ENCODE peak calls at places on chromosomes 13 and 19, in four cellular contexts. One of them, this sample, is unnamed. For H3K9me2, the result is how much of the 10 kb centered on the place peaks cover.

GRCh38 chr13:76663941-76664340 is 222.3 kb downstream of the KCTD12 start:
- DNase-seq in HCT116: no peak
- DNase-seq in SK-N-SH: no peak
- DNase-seq in GM23248: peak
- DNase-seq in this sample: no peak

GRCh38 chr13:52707375-52707774 is 32.2 kb downstream of the CNMD start:
- DNase-seq in HCT116: no peak
- DNase-seq in SK-N-SH: peak
- DNase-seq in GM23248: peak
- DNase-seq in this sample: no peak

GRCh38 chr13:38979891-38980627 is 10.6 kb downstream of the STOML3 start:
- DNase-seq in HCT116: no peak
- DNase-seq in SK-N-SH: peak
- DNase-seq in GM23248: peak
- DNase-seq in this sample: no peak

GRCh38 chr19:6076675-6077463 is 33.4 kb downstream of the RFX2 start:
- DNase-seq in HCT116: no peak
- DNase-seq in SK-N-SH: no peak
- DNase-seq in GM23248: peak
- DNase-seq in this sample: no peak

GRCh38 chr19:4606921-4607678 is 32.2 kb upstream of the TNFAIP8L1 start:
- DNase-seq in HCT116: no peak
- DNase-seq in SK-N-SH: peak
- DNase-seq in GM23248: peak
- DNase-seq in this sample: no peak

GRCh38 chr19:43664008-43664407 is 6.0 kb downstream of the PLAUR start:
- DNase-seq in HCT116: no peak
- DNase-seq in SK-N-SH: no peak
- DNase-seq in GM23248: no peak
- DNase-seq in this sample: peak

GRCh38 chr19:6217752-6218403 is 61.9 kb downstream of the MLLT1 start:
- DNase-seq in HCT116: no peak
- DNase-seq in SK-N-SH: no peak
- DNase-seq in GM23248: no peak
- DNase-seq in this sample: no peak

GRCh38 chr13:95153647-95154405 is 147.4 kb downstream of the ABCC4 start:
- DNase-seq in HCT116: no peak
- DNase-seq in SK-N-SH: no peak
- DNase-seq in GM23248: peak
- DNase-seq in this sample: no peak

GRCh38 chr19:52734340-52734892 is 428 bp downstream of the ZNF611 start:
- DNase-seq in HCT116: no peak
- DNase-seq in SK-N-SH: peak
- DNase-seq in GM23248: peak
- DNase-seq in this sample: no peak

GRCh38 chr13:26468203-26468602 is 89.3 kb upstream of the WASF3 start:
- DNase-seq in HCT116: no peak
- DNase-seq in SK-N-SH: no peak
- DNase-seq in GM23248: no peak
- DNase-seq in this sample: no peak

GRCh38 chr19:6564393-6564792 is 26.6 kb downstream of the CD70 start:
- DNase-seq in HCT116: no peak
- DNase-seq in SK-N-SH: no peak
- DNase-seq in GM23248: peak
- DNase-seq in this sample: peak

GRCh38 chr19:18013621-18014111 is 5.7 kb downstream of the ARRDC2 start:
- DNase-seq in HCT116: no peak
- DNase-seq in SK-N-SH: no peak
- DNase-seq in GM23248: no peak
- DNase-seq in this sample: peak

GRCh38 chr19:5719274-5719960 is 529 bp downstream of the LONP1 start:
- DNase-seq in HCT116: no peak
- DNase-seq in SK-N-SH: no peak
- DNase-seq in GM23248: peak
- DNase-seq in this sample: peak

GRCh38 chr19:19746286-19747213 is 13.6 kb upstream of the ZNF14 start:
- DNase-seq in HCT116: no peak
- DNase-seq in SK-N-SH: peak
- DNase-seq in GM23248: no peak
- DNase-seq in this sample: no peak

GRCh38 chr13:103866041-103866440 is 799.8 kb upstream of the SLC10A2 start:
- DNase-seq in HCT116: no peak
- DNase-seq in SK-N-SH: no peak
- DNase-seq in GM23248: no peak
- DNase-seq in this sample: no peak

GRCh38 chr13:81382236-81382635 is 1041.3 kb upstream of the SPRY2 start:
- DNase-seq in HCT116: no peak
- DNase-seq in SK-N-SH: no peak
- DNase-seq in GM23248: no peak
- DNase-seq in this sample: no peak

GRCh38 chr19:44846455-44847143 is 502 bp downstream of the NECTIN2 start:
- DNase-seq in HCT116: no peak
- DNase-seq in SK-N-SH: peak
- DNase-seq in GM23248: peak
- DNase-seq in this sample: no peak

GRCh38 chr13:76523740-76524382 is 362.3 kb downstream of the KCTD12 start:
- DNase-seq in HCT116: no peak
- DNase-seq in SK-N-SH: no peak
- DNase-seq in GM23248: no peak
- DNase-seq in this sample: peak

GRCh38 chr19:49327878-49328544 is 3.0 kb upstream of the SLC6A16 start:
- DNase-seq in HCT116: peak
- DNase-seq in SK-N-SH: no peak
- DNase-seq in GM23248: peak
- DNase-seq in this sample: peak

GRCh38 chr13:112526146-112526853 is 61.7 kb downstream of the TUBGCP3 start:
- DNase-seq in HCT116: no peak
- DNase-seq in SK-N-SH: no peak
- DNase-seq in GM23248: no peak
- DNase-seq in this sample: no peak

GRCh38 chr13:102779426-102780159 is 6.0 kb upstream of the TEX30 start:
- DNase-seq in HCT116: no peak
- DNase-seq in SK-N-SH: peak
- DNase-seq in GM23248: no peak
- DNase-seq in this sample: peak

GRCh38 chr13:46166947-46167610 is 14.9 kb downstream of the LCP1 start:
- DNase-seq in HCT116: no peak
- DNase-seq in SK-N-SH: no peak
- DNase-seq in GM23248: no peak
- DNase-seq in this sample: no peak

GRCh38 chr13:46166221-46166584 is 15.8 kb downstream of the LCP1 start:
- DNase-seq in HCT116: no peak
- DNase-seq in SK-N-SH: no peak
- DNase-seq in GM23248: no peak
- DNase-seq in this sample: no peak

GRCh38 chr13:46168818-46169217 is 13.2 kb downstream of the LCP1 start:
- DNase-seq in HCT116: no peak
- DNase-seq in SK-N-SH: no peak
- DNase-seq in GM23248: no peak
- DNase-seq in this sample: no peak

GRCh38 chr13:46170268-46170667 is 11.7 kb downstream of the LCP1 start:
- DNase-seq in HCT116: no peak
- DNase-seq in SK-N-SH: no peak
- DNase-seq in GM23248: no peak
- DNase-seq in this sample: no peak

GRCh38 chr13:46168341-46168740 is 13.6 kb downstream of the LCP1 start:
- DNase-seq in HCT116: no peak
- DNase-seq in SK-N-SH: no peak
- DNase-seq in GM23248: peak
- DNase-seq in this sample: no peak
- TF ChIP-seq EZH2phosphoT487 in HCT116: no peak
- TF ChIP-seq EZH2phosphoT487 in SK-N-SH: no peak
- TF ChIP-seq EZH2phosphoT487 in GM23248: no peak
- TF ChIP-seq EZH2phosphoT487 in this sample: no peak

DNA sequence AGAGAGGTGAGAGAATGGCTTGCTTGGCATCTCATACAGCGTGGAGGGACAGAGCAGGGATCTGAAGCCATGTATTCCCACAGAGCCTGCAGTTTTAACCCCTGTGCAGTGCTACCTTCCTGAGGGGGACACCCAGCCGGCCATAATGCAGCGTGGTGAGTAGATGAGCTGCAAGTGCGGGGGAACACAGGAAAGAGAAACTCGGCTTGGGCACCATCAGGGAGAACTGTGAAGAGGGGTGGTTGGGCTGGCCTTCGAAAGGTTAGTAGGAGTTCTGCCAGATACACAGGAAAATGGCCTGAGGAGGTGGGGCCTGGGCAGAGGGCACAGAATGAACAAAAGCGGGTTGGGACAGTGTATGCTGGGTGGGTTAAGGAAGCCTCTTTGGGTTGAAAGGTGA is 88.3 kb downstream of the SIPA1L3 start:
- DNase-seq in HCT116: no peak
- DNase-seq in SK-N-SH: no peak
- DNase-seq in GM23248: no peak
- DNase-seq in this sample: no peak
- H2AFZ ChIP-seq in HCT116: no peak
- H2AFZ ChIP-seq in SK-N-SH: no peak
- H2AFZ ChIP-seq in GM23248: no peak
- H2AFZ ChIP-seq in this sample: no peak

GRCh38 chr19:31408460-31409124 is 59.4 kb upstream of the TSHZ3 start:
- DNase-seq in HCT116: no peak
- DNase-seq in SK-N-SH: no peak
- DNase-seq in GM23248: peak
- DNase-seq in this sample: no peak
- H3K9me2 ChIP-seq in HCT116: under half
- H3K9me2 ChIP-seq in SK-N-SH: under half
- H3K9me2 ChIP-seq in GM23248: under half
- H3K9me2 ChIP-seq in this sample: under half

GRCh38 chr19:2084993-2085720 is 11.0 kb downstream of the MOB3A start:
- DNase-seq in HCT116: no peak
- DNase-seq in SK-N-SH: peak
- DNase-seq in GM23248: peak
- DNase-seq in this sample: peak
- TF ChIP-seq EZH2phosphoT487 in HCT116: no peak
- TF ChIP-seq EZH2phosphoT487 in SK-N-SH: no peak
- TF ChIP-seq EZH2phosphoT487 in GM23248: no peak
- TF ChIP-seq EZH2phosphoT487 in this sample: no peak

GRCh38 chr19:51702754-51703654 is 9.9 kb downstream of the SPACA6 start:
- DNase-seq in HCT116: no peak
- DNase-seq in SK-N-SH: peak
- DNase-seq in GM23248: peak
- DNase-seq in this sample: no peak
- H2AFZ ChIP-seq in HCT116: no peak
- H2AFZ ChIP-seq in SK-N-SH: no peak
- H2AFZ ChIP-seq in GM23248: no peak
- H2AFZ ChIP-seq in this sample: no peak

GRCh38 chr13:35881360-35881759 is 249.8 kb downstream of the DCLK1 start:
- DNase-seq in HCT116: no peak
- DNase-seq in SK-N-SH: no peak
- DNase-seq in GM23248: peak
- DNase-seq in this sample: no peak

GRCh38 chr13:35874704-35875103 is 256.5 kb downstream of the DCLK1 start:
- DNase-seq in HCT116: no peak
- DNase-seq in SK-N-SH: no peak
- DNase-seq in GM23248: no peak
- DNase-seq in this sample: no peak

GRCh38 chr13:35882722-35883497 is 248.3 kb downstream of the DCLK1 start:
- DNase-seq in HCT116: no peak
- DNase-seq in SK-N-SH: no peak
- DNase-seq in GM23248: no peak
- DNase-seq in this sample: no peak

GRCh38 chr13:35876601-35877000 is 254.6 kb downstream of the DCLK1 start:
- DNase-seq in HCT116: no peak
- DNase-seq in SK-N-SH: no peak
- DNase-seq in GM23248: peak
- DNase-seq in this sample: no peak

GRCh38 chr13:35879111-35879510 is 252.1 kb downstream of the DCLK1 start:
- DNase-seq in HCT116: no peak
- DNase-seq in SK-N-SH: no peak
- DNase-seq in GM23248: no peak
- DNase-seq in this sample: peak
- H3K9me2 ChIP-seq in HCT116: under half
- H3K9me2 ChIP-seq in SK-N-SH: under half
- H3K9me2 ChIP-seq in GM23248: under half
- H3K9me2 ChIP-seq in this sample: under half

DNA sequence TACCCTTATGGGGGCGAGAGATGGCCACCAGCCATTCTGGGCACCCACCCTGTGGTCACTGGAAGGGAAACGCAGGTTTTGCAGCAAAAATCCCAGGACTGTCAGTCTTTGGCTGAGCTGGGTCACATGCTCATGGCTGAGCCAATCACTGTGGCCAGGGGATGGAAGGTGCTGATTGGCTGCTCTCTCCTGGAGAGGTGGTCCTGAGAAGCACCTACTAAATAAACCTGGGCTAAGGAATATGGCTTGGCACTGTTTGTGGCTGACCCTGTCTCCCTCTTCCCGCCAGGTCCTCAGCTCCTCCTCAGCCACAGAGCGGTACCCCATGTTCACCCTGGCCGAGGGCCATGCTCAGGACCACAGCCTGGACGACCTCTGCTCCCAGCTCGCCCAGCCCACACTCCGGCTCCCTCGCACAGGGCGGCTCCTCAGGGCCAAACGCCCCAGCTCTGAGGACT is 8.9 kb downstream of the ATG4D start:
- DNase-seq in HCT116: no peak
- DNase-seq in SK-N-SH: peak
- DNase-seq in GM23248: peak
- DNase-seq in this sample: no peak
- TF ChIP-seq EZH2phosphoT487 in HCT116: no peak
- TF ChIP-seq EZH2phosphoT487 in SK-N-SH: no peak
- TF ChIP-seq EZH2phosphoT487 in GM23248: no peak
- TF ChIP-seq EZH2phosphoT487 in this sample: no peak

DNA sequence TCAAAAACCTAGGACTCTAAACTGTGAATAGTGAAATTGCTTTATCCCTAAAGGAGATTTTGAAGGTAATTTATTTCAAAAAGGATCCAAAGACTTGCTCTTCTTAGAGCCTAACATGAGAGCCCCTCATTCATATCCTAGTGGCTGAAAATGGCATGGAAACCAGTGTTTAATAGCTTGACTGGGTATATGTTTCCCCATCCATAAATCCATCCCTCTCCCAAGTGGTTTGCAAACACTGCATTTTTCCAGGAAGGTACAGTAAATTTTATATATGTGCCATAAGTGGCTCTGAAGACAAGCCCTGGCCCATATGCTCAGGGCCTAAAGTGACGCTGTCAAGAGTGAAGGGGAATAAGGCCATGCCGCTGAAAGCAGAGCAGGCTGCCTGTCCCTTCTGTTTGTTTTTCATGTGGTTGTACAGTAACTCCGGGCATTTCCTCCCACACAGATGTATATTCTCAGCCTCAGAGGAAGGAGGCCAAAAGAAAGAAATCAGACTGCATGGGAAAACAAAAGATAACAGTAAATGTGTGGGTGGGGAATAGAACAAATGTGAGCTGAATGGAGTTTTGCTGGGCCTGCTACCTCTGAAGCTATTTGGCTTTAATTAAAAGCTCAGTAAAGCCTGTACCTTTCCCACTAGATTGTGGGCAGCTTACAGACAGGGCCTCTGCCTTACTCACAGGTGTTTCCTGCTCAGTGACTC is 181.9 kb downstream of the PCDH9 start:
- DNase-seq in HCT116: no peak
- DNase-seq in SK-N-SH: no peak
- DNase-seq in GM23248: no peak
- DNase-seq in this sample: no peak
- H2AFZ ChIP-seq in HCT116: no peak
- H2AFZ ChIP-seq in SK-N-SH: no peak
- H2AFZ ChIP-seq in GM23248: no peak
- H2AFZ ChIP-seq in this sample: no peak

GRCh38 chr13:30848332-30849027 is 57.6 kb upstream of the MEDAG start:
- DNase-seq in HCT116: no peak
- DNase-seq in SK-N-SH: no peak
- DNase-seq in GM23248: no peak
- DNase-seq in this sample: no peak
- H3K9me2 ChIP-seq in HCT116: under half
- H3K9me2 ChIP-seq in SK-N-SH: under half
- H3K9me2 ChIP-seq in GM23248: under half
- H3K9me2 ChIP-seq in this sample: under half

This sample was measured in MM.1S.